ENCODE peak calls at places on chromosomes 5 and 9, in four cellular contexts. One of them, this sample, is unnamed.

GRCh38 chr5:170393235-170393634 is 4.1 kb upstream of the KCNMB1 start:
- DNase-seq in OCI-LY7: no peak
- DNase-seq in nephron progenitor cell: no peak
- DNase-seq in astrocyte of the spinal cord: no peak
- DNase-seq in this sample: no peak

GRCh38 chr5:170681013-170681433 is 102.5 kb upstream of the GABRP start:
- DNase-seq in OCI-LY7: no peak
- DNase-seq in nephron progenitor cell: peak; percentile 91
- DNase-seq in astrocyte of the spinal cord: peak; percentile 43
- DNase-seq in this sample: peak; percentile 36

GRCh38 chr5:105565531-105565930 is 2002.9 kb upstream of the NUDT12 start:
- DNase-seq in OCI-LY7: no peak
- DNase-seq in nephron progenitor cell: no peak
- DNase-seq in astrocyte of the spinal cord: no peak
- DNase-seq in this sample: no peak

GRCh38 chr5:77973253-77973609 is 197.1 kb upstream of the TBCA start:
- DNase-seq in OCI-LY7: no peak
- DNase-seq in nephron progenitor cell: peak; percentile 61
- DNase-seq in astrocyte of the spinal cord: no peak
- DNase-seq in this sample: no peak

GRCh38 chr5:181234455-181235306 is 9.0 kb downstream of the RACK1 start:
- DNase-seq in OCI-LY7: no peak
- DNase-seq in nephron progenitor cell: no peak
- DNase-seq in astrocyte of the spinal cord: no peak
- DNase-seq in this sample: no peak

GRCh38 chr9:120878188-120879130 is 1.5 kb upstream of the PHF19 start:
- DNase-seq in OCI-LY7: peak; percentile 58
- DNase-seq in nephron progenitor cell: no peak
- DNase-seq in astrocyte of the spinal cord: no peak
- DNase-seq in this sample: no peak

GRCh38 chr5:35803221-35803651 is 53.5 kb upstream of the IL7R start:
- DNase-seq in OCI-LY7: peak; percentile 70
- DNase-seq in nephron progenitor cell: peak; percentile 47
- DNase-seq in astrocyte of the spinal cord: peak; percentile 66
- DNase-seq in this sample: peak; percentile 14

GRCh38 chr9:70297141-70297540 is 38.4 kb downstream of the SMC5 start:
- DNase-seq in OCI-LY7: no peak
- DNase-seq in nephron progenitor cell: no peak
- DNase-seq in astrocyte of the spinal cord: no peak
- DNase-seq in this sample: no peak

GRCh38 chr9:127707766-127708165 is 978 bp downstream of the CFAP157 start:
- DNase-seq in OCI-LY7: peak; percentile 55
- DNase-seq in nephron progenitor cell: no peak
- DNase-seq in astrocyte of the spinal cord: no peak
- DNase-seq in this sample: peak; percentile 47

GRCh38 chr9:79129865-79130480 is 441.8 kb upstream of the TLE4 start:
- DNase-seq in OCI-LY7: peak; percentile 7
- DNase-seq in nephron progenitor cell: peak; percentile 70
- DNase-seq in astrocyte of the spinal cord: peak; percentile 68
- DNase-seq in this sample: no peak

GRCh38 chr5:72149742-72150141 is 42.5 kb downstream of the MAP1B start:
- DNase-seq in OCI-LY7: no peak
- DNase-seq in nephron progenitor cell: no peak
- DNase-seq in astrocyte of the spinal cord: no peak
- DNase-seq in this sample: no peak
- TF ChIP-seq CTCF in OCI-LY7: no peak
- TF ChIP-seq CTCF in nephron progenitor cell: no peak
- TF ChIP-seq CTCF in astrocyte of the spinal cord: peak; percentile 22
- TF ChIP-seq CTCF in this sample: no peak

GRCh38 chr5:120531215-120531614 is 67.1 kb downstream of the PRR16 start:
- DNase-seq in OCI-LY7: no peak
- DNase-seq in nephron progenitor cell: no peak
- DNase-seq in astrocyte of the spinal cord: no peak
- DNase-seq in this sample: no peak

GRCh38 chr5:120535900-120536299 is 71.8 kb downstream of the PRR16 start:
- DNase-seq in OCI-LY7: no peak
- DNase-seq in nephron progenitor cell: no peak
- DNase-seq in astrocyte of the spinal cord: no peak
- DNase-seq in this sample: no peak

GRCh38 chr5:120533581-120533980 is 69.5 kb downstream of the PRR16 start:
- DNase-seq in OCI-LY7: no peak
- DNase-seq in nephron progenitor cell: no peak
- DNase-seq in astrocyte of the spinal cord: no peak
- DNase-seq in this sample: no peak

GRCh38 chr5:120529386-120529785 is 65.3 kb downstream of the PRR16 start:
- DNase-seq in OCI-LY7: no peak
- DNase-seq in nephron progenitor cell: no peak
- DNase-seq in astrocyte of the spinal cord: no peak
- DNase-seq in this sample: no peak

DNA sequence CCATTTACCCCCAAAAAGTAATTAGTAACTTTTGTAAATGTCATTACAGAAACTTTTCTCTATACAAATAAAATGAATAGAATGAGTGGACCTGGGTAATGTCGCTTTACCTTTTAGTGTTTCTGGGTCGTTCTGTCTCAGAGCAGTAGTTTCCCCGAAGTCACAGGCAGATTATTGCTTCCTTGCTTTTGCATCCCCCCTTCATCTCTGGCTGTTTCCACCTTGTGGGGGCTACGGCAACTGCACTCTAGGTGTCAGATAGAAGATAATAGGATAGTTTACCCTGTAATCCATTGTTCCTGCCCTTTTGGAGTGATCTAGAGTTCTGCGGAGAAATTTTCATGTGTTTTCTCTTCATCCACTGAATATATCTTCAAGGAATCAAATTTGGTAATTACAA is 68.7 kb downstream of the PRR16 start:
- DNase-seq in OCI-LY7: no peak
- DNase-seq in nephron progenitor cell: peak; percentile 40
- DNase-seq in astrocyte of the spinal cord: no peak
- DNase-seq in this sample: no peak
- TF ChIP-seq CTCF in OCI-LY7: peak; percentile 50
- TF ChIP-seq CTCF in nephron progenitor cell: peak; percentile 64
- TF ChIP-seq CTCF in astrocyte of the spinal cord: peak; percentile 45
- TF ChIP-seq CTCF in this sample: no peak

GRCh38 chr5:134527156-134527960 is 1.9 kb downstream of the JADE2 start:
- DNase-seq in OCI-LY7: peak; percentile 88
- DNase-seq in nephron progenitor cell: peak; percentile 87
- DNase-seq in astrocyte of the spinal cord: peak; percentile 94
- DNase-seq in this sample: peak; percentile 90

GRCh38 chr5:134525687-134526482 is 415 bp downstream of the JADE2 start:
- DNase-seq in OCI-LY7: peak; percentile 83
- DNase-seq in nephron progenitor cell: peak; percentile 71
- DNase-seq in astrocyte of the spinal cord: peak; percentile 86
- DNase-seq in this sample: peak; percentile 76

GRCh38 chr5:134526483-134527155 is 1.1 kb downstream of the JADE2 start:
- DNase-seq in OCI-LY7: peak; percentile 85
- DNase-seq in nephron progenitor cell: peak; percentile 71
- DNase-seq in astrocyte of the spinal cord: no peak
- DNase-seq in this sample: peak; percentile 87

GRCh38 chr5:134529460-134529859 is 4.0 kb downstream of the JADE2 start:
- DNase-seq in OCI-LY7: no peak
- DNase-seq in nephron progenitor cell: no peak
- DNase-seq in astrocyte of the spinal cord: no peak
- DNase-seq in this sample: no peak

DNA sequence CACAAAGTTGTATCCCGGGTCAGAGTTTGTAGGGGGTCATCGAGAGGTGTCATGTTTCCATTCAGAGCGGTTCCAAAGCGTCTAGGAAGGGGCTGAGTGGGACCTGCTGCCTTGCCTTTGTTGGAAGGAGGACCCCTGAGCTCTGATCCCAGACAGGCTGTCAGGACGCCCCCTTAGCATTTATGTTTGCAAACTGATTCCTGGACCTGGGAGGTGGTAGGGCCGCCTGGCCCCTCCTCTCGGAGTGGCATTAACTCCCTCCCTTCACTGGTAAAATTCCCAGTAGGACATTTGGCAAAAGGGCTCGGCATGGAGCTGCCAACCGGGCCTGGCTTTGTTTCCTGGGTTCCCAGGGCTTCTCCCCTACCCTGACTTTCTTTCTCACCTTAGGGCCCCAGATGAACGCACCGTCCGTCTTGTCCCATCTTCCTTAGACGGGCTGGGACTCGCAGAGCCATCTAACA is 2.5 kb downstream of the JADE2 start:
- DNase-seq in OCI-LY7: no peak
- DNase-seq in nephron progenitor cell: no peak
- DNase-seq in astrocyte of the spinal cord: no peak
- DNase-seq in this sample: no peak
- TF ChIP-seq CTCF in OCI-LY7: no peak
- TF ChIP-seq CTCF in nephron progenitor cell: no peak
- TF ChIP-seq CTCF in astrocyte of the spinal cord: no peak
- TF ChIP-seq CTCF in this sample: no peak

GRCh38 chr5:72246239-72246580 is 73.8 kb downstream of the MRPS27 start:
- DNase-seq in OCI-LY7: peak; percentile 14
- DNase-seq in nephron progenitor cell: no peak
- DNase-seq in astrocyte of the spinal cord: peak; percentile 40
- DNase-seq in this sample: peak; percentile 8

GRCh38 chr5:72245517-72246238 is 74.4 kb downstream of the MRPS27 start:
- DNase-seq in OCI-LY7: no peak
- DNase-seq in nephron progenitor cell: no peak
- DNase-seq in astrocyte of the spinal cord: no peak
- DNase-seq in this sample: no peak

GRCh38 chr5:72243706-72244105 is 76.3 kb downstream of the MRPS27 start:
- DNase-seq in OCI-LY7: no peak
- DNase-seq in nephron progenitor cell: no peak
- DNase-seq in astrocyte of the spinal cord: no peak
- DNase-seq in this sample: no peak

GRCh38 chr5:72242796-72243475 is 77.1 kb downstream of the MRPS27 start:
- DNase-seq in OCI-LY7: no peak
- DNase-seq in nephron progenitor cell: peak; percentile 27
- DNase-seq in astrocyte of the spinal cord: peak; percentile 77
- DNase-seq in this sample: no peak

GRCh38 chr5:72244862-72245371 is 75.1 kb downstream of the MRPS27 start:
- DNase-seq in OCI-LY7: peak; percentile 36
- DNase-seq in nephron progenitor cell: peak; percentile 16
- DNase-seq in astrocyte of the spinal cord: peak; percentile 69
- DNase-seq in this sample: peak; percentile 16
- TF ChIP-seq CTCF in OCI-LY7: peak; percentile 50
- TF ChIP-seq CTCF in nephron progenitor cell: peak; percentile 40
- TF ChIP-seq CTCF in astrocyte of the spinal cord: peak; percentile 55
- TF ChIP-seq CTCF in this sample: peak; percentile 24

DNA sequence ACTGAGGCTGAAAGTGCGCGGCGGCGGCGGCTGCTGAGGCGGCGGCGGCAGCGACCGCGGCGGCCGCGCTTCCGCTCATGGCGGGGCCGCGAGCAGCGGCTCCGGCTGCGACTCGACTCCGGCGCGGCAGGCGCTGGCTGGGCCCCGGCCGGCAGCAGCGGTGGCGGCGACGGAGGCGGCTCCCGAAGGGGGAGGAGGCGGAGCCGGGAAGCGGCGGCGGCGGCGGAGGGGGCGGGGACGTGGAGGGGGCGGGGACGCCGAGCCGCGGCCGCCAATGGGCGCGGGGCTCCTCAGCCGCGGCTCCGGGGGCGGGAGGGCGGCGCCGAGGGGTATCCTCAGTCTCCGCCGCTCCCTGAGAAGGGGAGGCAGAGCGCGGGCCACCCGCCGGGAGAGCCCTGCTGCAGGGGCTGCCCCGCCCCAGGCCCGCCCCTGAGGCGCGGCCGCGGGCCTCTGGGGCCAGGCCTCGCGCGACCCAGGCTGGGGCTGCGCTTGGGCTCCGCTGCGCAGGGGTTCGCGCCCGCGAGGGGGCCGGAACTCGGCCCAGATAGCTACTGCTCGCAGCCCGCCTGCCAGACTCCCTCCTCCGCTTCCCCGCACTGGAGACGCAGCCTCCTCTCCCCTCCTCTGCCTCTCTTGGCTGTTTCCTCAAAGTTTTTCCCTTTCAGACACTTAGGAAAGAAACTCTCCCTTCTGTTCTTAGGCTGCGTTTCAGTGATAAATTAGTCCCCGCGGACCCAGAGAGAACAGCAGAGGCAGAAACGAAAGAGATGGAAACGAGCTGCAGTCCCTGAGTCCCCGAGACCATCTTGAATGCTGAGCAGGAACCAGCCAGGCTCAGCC is 85.0 kb upstream of the MELK start:
- DNase-seq in OCI-LY7: peak; percentile 95
- DNase-seq in nephron progenitor cell: peak; percentile 91
- DNase-seq in astrocyte of the spinal cord: peak; percentile 93
- DNase-seq in this sample: peak; percentile 98
- TF ChIP-seq CTCF in OCI-LY7: no peak
- TF ChIP-seq CTCF in nephron progenitor cell: no peak
- TF ChIP-seq CTCF in astrocyte of the spinal cord: no peak
- TF ChIP-seq CTCF in this sample: no peak

GRCh38 chr5:10229306-10230048 is 20.2 kb downstream of the ATPSCKMT start:
- DNase-seq in OCI-LY7: no peak
- DNase-seq in nephron progenitor cell: no peak
- DNase-seq in astrocyte of the spinal cord: peak; percentile 95
- DNase-seq in this sample: no peak

GRCh38 chr5:10232386-10232785 is 17.3 kb downstream of the ATPSCKMT start:
- DNase-seq in OCI-LY7: no peak
- DNase-seq in nephron progenitor cell: no peak
- DNase-seq in astrocyte of the spinal cord: no peak
- DNase-seq in this sample: no peak

GRCh38 chr5:10235350-10235749 is 14.3 kb downstream of the ATPSCKMT start:
- DNase-seq in OCI-LY7: no peak
- DNase-seq in nephron progenitor cell: peak; percentile 28
- DNase-seq in astrocyte of the spinal cord: peak; percentile 22
- DNase-seq in this sample: no peak

GRCh38 chr5:10233011-10233410 is 16.7 kb downstream of the ATPSCKMT start:
- DNase-seq in OCI-LY7: no peak
- DNase-seq in nephron progenitor cell: no peak
- DNase-seq in astrocyte of the spinal cord: no peak
- DNase-seq in this sample: no peak

DNA sequence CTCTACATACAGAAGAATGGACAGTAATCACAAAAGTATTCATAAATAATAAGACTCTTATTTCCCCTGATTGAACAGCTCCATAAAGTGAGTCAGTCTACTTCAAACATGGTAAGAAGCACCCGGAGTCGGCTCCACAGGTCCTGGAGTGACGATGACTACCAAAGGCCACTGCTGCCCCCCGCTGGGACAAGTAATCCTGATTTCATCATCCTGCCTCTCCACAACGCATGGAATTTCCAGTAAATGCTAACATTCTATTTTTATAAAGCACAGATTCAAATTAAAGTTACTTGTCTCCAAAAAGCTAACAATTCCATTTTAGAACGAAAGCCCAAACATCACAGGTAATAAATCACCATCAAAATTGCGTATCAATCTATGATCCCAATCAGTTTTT is 16.2 kb downstream of the ATPSCKMT start:
- DNase-seq in OCI-LY7: no peak
- DNase-seq in nephron progenitor cell: peak; percentile 54
- DNase-seq in astrocyte of the spinal cord: peak; percentile 95
- DNase-seq in this sample: no peak
- TF ChIP-seq CTCF in OCI-LY7: peak; percentile 48
- TF ChIP-seq CTCF in nephron progenitor cell: peak; percentile 37
- TF ChIP-seq CTCF in astrocyte of the spinal cord: peak; percentile 19
- TF ChIP-seq CTCF in this sample: no peak

DNA sequence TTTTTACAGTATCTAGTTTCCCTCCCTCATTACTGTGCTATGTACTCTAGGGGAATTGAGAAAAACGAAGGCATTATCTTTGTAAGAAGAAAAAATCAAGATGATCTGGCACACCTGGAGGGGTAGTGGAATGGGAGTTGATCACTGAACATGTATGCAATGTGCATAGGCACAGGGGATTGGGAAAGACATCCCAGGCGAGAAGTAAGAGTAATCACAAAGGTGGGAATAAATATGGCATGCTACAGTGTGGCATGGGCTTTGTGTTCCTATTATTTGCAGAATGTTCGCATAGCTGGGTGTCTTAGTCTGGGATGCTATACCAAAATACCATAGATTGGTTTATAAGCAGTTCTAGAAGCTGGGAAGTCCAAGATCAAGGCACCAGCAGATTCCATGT is 130.6 kb downstream of the SMARCA2 start:
- DNase-seq in OCI-LY7: no peak
- DNase-seq in nephron progenitor cell: no peak
- DNase-seq in astrocyte of the spinal cord: no peak
- DNase-seq in this sample: no peak
- TF ChIP-seq CTCF in OCI-LY7: no peak
- TF ChIP-seq CTCF in nephron progenitor cell: no peak
- TF ChIP-seq CTCF in astrocyte of the spinal cord: no peak
- TF ChIP-seq CTCF in this sample: no peak